ENCODE peak calls at places on chromosome X, in six cellular contexts. B, T, U, D, E and L are unnamed samples.

GRCh38 chrX:123481908-123482873 is 250.7 kb downstream of the THOC2 start:
- DNase-seq in D (no peak), B (no peak), E (peak; percentile 54), U (peak; percentile 27), T (no peak), L (no peak)

GRCh38 chrX:39855748-39856129 is 242.0 kb downstream of the BCOR start:
- DNase-seq in B (peak; percentile 45), E (peak; percentile 15), U (peak; percentile 43), D (no peak), T (peak; percentile 29), L (no peak)

GRCh38 chrX:123971963-123972362 is 10.5 kb downstream of the STAG2 start:
- DNase-seq in B (no peak), D (no peak), U (no peak), T (no peak), E (peak; percentile 39), L (no peak)

GRCh38 chrX:83829874-83830273 is 31.1 kb upstream of the CYLC1 start:
- DNase-seq in B (no peak), E (no peak), D (no peak), U (no peak), T (no peak), L (no peak)

GRCh38 chrX:123731258-123731986 is 1.4 kb downstream of the THOC2 start:
- DNase-seq in E (peak; percentile 11), T (peak; percentile 17), U (peak; percentile 15), D (no peak), B (no peak), L (peak; percentile 25)

GRCh38 chrX:105460366-105460765 is 239.9 kb upstream of the TEX13A start:
- DNase-seq in U (no peak), B (no peak), D (no peak), T (no peak), E (peak; percentile 78), L (no peak)

GRCh38 chrX:140040397-140040796 is 75.1 kb upstream of the CXorf66 start:
- DNase-seq in D (no peak), T (peak; percentile 0), E (no peak), B (peak; percentile 38), U (no peak), L (no peak)

GRCh38 chrX:78106651-78106986 is 2.6 kb downstream of the PGK1 start:
- DNase-seq in D (no peak), T (no peak), E (no peak), U (no peak), B (no peak), L (no peak)

GRCh38 chrX:118272237-118272636 is 73.7 kb upstream of the WDR44 start:
- DNase-seq in T (peak; percentile 29), B (no peak), D (no peak), E (peak; percentile 60), U (peak; percentile 52), L (no peak)

GRCh38 chrX:23118890-23119527 is 119.2 kb downstream of the DDX53 start:
- DNase-seq in E (no peak), D (no peak), T (no peak), B (peak; percentile 9), U (no peak), L (no peak)

GRCh38 chrX:128975716-128976115 is 547.6 kb downstream of the SMARCA1 start:
- DNase-seq in U (no peak), D (no peak), B (peak; percentile 38), E (no peak), T (peak; percentile 14), L (peak; percentile 80)

GRCh38 chrX:118562574-118563164 is 67.1 kb downstream of the DOCK11 start:
- DNase-seq in D (no peak), T (no peak), U (no peak), B (no peak), E (no peak), L (no peak)

GRCh38 chrX:42740456-42740855 is 37.5 kb downstream of the PPP1R2C start:
- DNase-seq in B (no peak), U (no peak), T (no peak), E (no peak), D (no peak), L (no peak)

GRCh38 chrX:85052636-85053343 is 49.1 kb downstream of the APOOL start:
- DNase-seq in T (peak; percentile 30), D (no peak), U (peak; percentile 86), B (no peak), E (peak; percentile 81), L (no peak)

GRCh38 chrX:12984629-12985303 is 9.9 kb downstream of the TMSB4X start:
- DNase-seq in B (peak; percentile 85), U (peak; percentile 35), T (peak; percentile 71), E (peak; percentile 73), D (no peak), L (no peak)

GRCh38 chrX:116435597-116435996 is 809 bp upstream of the SLC6A14 start:
- DNase-seq in U (no peak), T (no peak), B (no peak), D (no peak), E (no peak), L (no peak)

GRCh38 chrX:132955710-132956109 is 2.7 kb downstream of the HS6ST2 start:
- DNase-seq in B (no peak), D (no peak), T (no peak), U (no peak), E (no peak), L (no peak)

GRCh38 chrX:21131786-21132185 is 242.4 kb upstream of the CNKSR2 start:
- DNase-seq in E (no peak), D (no peak), T (no peak), B (no peak), U (no peak), L (no peak)

GRCh38 chrX:150161092-150161672 is 201.9 kb upstream of the MAMLD1 start:
- DNase-seq in D (no peak), B (no peak), E (no peak), U (peak; percentile 26), T (no peak), L (no peak)

GRCh38 chrX:106902684-106903083 is 457 bp downstream of the RIPPLY1 start:
- DNase-seq in B (no peak), D (no peak), U (no peak), E (no peak), T (no peak), L (no peak)

GRCh38 chrX:132187451-132187850 is 31.8 kb downstream of the RAP2C start:
- DNase-seq in E (no peak), D (no peak), B (no peak), T (no peak), U (no peak), L (no peak)

GRCh38 chrX:109448539-109448938 is 33.3 kb downstream of the GUCY2F start:
- DNase-seq in D (no peak), T (no peak), U (no peak), E (no peak), B (no peak), L (no peak)

GRCh38 chrX:43836435-43837184 is 45.6 kb downstream of the MAOB start:
- DNase-seq in E (peak; percentile 45), T (peak; percentile 2), D (no peak), B (no peak), U (peak; percentile 18), L (no peak)
- TF ChIP-seq CTCF in E (peak; percentile 51), T (peak; percentile 69), D (peak; percentile 54), B (peak; percentile 30), U (peak; percentile 59), L (peak; percentile 69)

DNA sequence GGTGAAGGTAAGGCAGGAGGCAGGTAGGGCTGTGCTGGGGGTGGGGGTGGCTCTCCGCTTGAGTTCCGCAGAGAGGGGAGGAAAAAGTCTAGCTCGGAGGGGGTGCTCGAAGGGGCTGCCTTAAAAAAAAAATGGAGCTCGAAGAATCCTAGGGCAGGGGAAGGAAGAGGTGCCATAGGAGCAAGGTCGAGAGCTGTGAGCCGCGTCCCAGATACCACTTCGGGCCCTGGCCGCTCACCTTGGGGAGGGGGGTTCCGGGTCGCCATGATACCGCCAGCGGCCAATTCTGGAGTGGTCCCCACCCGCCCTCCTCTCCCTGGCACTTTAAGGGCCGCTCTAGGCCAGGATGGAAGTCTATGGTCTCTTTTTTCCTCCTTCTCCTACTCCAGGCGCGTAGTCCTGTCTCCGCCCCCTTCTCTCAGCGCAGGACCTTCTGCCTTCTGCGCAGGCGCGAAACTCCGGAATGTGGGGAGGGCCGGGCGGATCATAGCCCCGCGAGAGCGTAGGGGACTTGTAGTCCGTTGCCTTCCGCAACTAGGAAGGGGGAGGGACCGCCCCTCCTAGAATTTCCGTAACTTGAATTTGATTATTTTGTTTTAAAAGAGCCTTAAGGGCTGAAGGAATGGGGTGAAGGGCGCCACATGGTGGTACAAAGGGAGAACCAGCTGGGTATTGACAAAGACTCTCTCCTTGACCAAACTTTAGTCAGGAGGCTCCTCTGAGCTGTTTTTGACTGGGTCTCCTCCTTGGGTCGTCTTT is at the start of gene FUNDC1:
- DNase-seq in E (peak; percentile 96), D (peak; percentile 97), U (peak; percentile 91), B (peak; percentile 95), T (peak; percentile 87), L (peak; percentile 89)
- TF ChIP-seq CTCF in E (peak; percentile 37), D (peak; percentile 14), U (peak; percentile 40), B (no peak), T (no peak), L (peak; percentile 11)

GRCh38 chrX:25442501-25442900 is 426.7 kb upstream of the ARX start:
- DNase-seq in E (no peak), T (no peak), U (no peak), D (no peak), B (no peak), L (no peak)
- TF ChIP-seq CTCF in E (no peak), T (no peak), U (no peak), D (no peak), B (no peak), L (peak; percentile 16)

GRCh38 chrX:49840679-49841078 is 11.6 kb downstream of the PAGE4 start:
- DNase-seq in D (peak; percentile 30), B (peak; percentile 74), E (peak; percentile 22), U (peak; percentile 35), T (peak; percentile 39), L (peak; percentile 80)

GRCh38 chrX:49842603-49843002 is 13.5 kb downstream of the PAGE4 start:
- DNase-seq in T (no peak), E (no peak), U (no peak), B (no peak), D (no peak), L (no peak)

DNA sequence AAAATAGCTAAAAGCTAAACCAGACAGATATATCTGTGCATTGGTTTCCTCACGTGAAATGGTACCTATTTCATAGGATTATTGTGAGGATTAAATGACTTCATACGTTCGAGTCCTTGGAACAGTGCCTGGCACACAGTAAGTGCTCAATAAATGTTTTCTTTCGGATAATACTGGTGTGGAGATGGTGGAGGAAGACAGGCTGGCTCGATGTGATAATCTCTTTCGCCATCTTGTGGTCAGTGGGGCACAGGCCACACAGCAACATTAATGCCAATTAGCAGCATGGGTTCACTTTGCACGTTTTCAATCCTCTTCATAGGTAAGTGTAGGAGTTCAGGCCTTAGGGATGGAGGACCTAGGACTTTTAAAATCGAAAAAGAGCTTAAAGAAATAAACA is 9.3 kb downstream of the PAGE4 start:
- DNase-seq in B (peak; percentile 30), T (peak; percentile 19), U (peak; percentile 15), E (peak; percentile 20), D (peak; percentile 21), L (peak; percentile 20)
- TF ChIP-seq CTCF in B (peak; percentile 18), T (peak; percentile 67), U (peak; percentile 56), E (peak; percentile 63), D (peak; percentile 50), L (peak; percentile 59)

DNA sequence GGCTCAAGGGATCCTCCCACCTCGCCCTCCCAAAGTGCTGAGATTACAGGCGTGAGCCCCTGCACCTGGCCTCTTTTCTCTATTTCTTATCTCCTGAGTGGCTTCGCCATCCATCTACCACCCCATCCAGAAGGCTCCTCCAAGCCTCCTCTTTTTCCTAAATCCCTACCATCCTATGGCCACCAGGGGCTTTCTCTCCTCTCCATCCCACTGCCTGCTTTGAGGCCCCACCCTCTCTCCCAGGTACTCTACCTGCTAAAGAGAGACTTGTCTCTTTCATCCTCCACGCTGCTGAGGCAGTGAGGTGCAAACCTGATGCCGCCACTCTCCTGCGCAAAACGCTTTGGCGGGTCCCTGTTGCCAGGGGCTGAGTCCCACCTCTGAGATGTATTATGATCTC is 7.0 kb downstream of the RS1 start:
- DNase-seq in U (no peak), E (no peak), T (no peak), D (no peak), B (peak; percentile 2), L (no peak)
- TF ChIP-seq CTCF in U (no peak), E (no peak), T (no peak), D (no peak), B (no peak), L (no peak)